ENCODE peak calls at places on chromosomes 7 and 10, in six cellular contexts. H, X, D, O, Y and W are unnamed samples.

GRCh38 chr10:129501652-129502436 is 34.8 kb downstream of the MGMT start:
- DNase-seq in H (no peak), X (no peak), D (no peak), O (no peak), Y (no peak), W (no peak)

GRCh38 chr7:103715376-103716110 is 269.5 kb upstream of the SLC26A5 start:
- DNase-seq in H (no peak), X (no peak), D (no peak), O (no peak), Y (no peak), W (no peak)

GRCh38 chr10:31314256-31315183 is 4.5 kb upstream of the ZEB1 start:
- DNase-seq in H (no peak), X (no peak), D (no peak), O (no peak), Y (no peak), W (no peak)

GRCh38 chr10:125926247-125926646 is 29.9 kb downstream of the FANK1 start:
- DNase-seq in H (no peak), X (no peak), D (no peak), O (no peak), Y (no peak), W (no peak)

GRCh38 chr10:25047902-25048301 is 31.5 kb downstream of the THNSL1 start:
- DNase-seq in H (no peak), X (no peak), D (no peak), O (no peak), Y (no peak), W (no peak)

GRCh38 chr10:6456067-6456466 is 124.0 kb downstream of the PRKCQ start:
- DNase-seq in H (no peak), X (no peak), D (no peak), O (no peak), Y (no peak), W (no peak)

GRCh38 chr10:114779803-114780609 is 41.6 kb upstream of the FHIP2A start:
- DNase-seq in H (no peak), X (no peak), D (no peak), O (no peak), Y (no peak), W (no peak)

GRCh38 chr10:99708428-99709010 is 23.4 kb downstream of the COX15 start:
- DNase-seq in H (no peak), X (no peak), D (no peak), O (no peak), Y (no peak), W (no peak)

GRCh38 chr10:100730739-100731602 is 14.4 kb upstream of the PAX2 start:
- DNase-seq in H (no peak), X (no peak), D (peak), O (no peak), Y (no peak), W (no peak)

GRCh38 chr7:94350729-94351128 is 44.0 kb upstream of the COL1A2 start:
- DNase-seq in H (peak), X (peak), D (no peak), O (no peak), Y (no peak), W (peak)

GRCh38 chr10:122850705-122851640 is 5.3 kb upstream of the CUZD1 start:
- DNase-seq in H (no peak), X (no peak), D (no peak), O (no peak), Y (no peak), W (no peak)

GRCh38 chr10:80453392-80453714 is 757 bp upstream of the TSPAN14 start:
- DNase-seq in H (no peak), X (no peak), D (no peak), O (no peak), Y (no peak), W (no peak)

GRCh38 chr7:116598278-116598677 is 73.4 kb downstream of the CAV1 start:
- DNase-seq in H (no peak), X (no peak), D (no peak), O (no peak), Y (no peak), W (no peak)

GRCh38 chr7:3238525-3239210 is 62.4 kb upstream of the SDK1 start:
- DNase-seq in H (no peak), X (no peak), D (no peak), O (no peak), Y (no peak), W (no peak)

GRCh38 chr7:92874567-92874966 is 38.2 kb upstream of the CDK6 start:
- DNase-seq in H (no peak), X (no peak), D (no peak), O (no peak), Y (no peak), W (no peak)

GRCh38 chr10:4771554-4772201 is 54.3 kb upstream of the AKR1E2 start:
- DNase-seq in H (no peak), X (no peak), D (no peak), O (no peak), Y (no peak), W (no peak)

GRCh38 chr7:105677803-105678583 is 96.7 kb upstream of the EFCAB10 start:
- DNase-seq in H (no peak), X (no peak), D (peak), O (no peak), Y (no peak), W (no peak)